ENCODE peak calls at places on chromosomes 2 and 18, in eight cellular contexts. C, K, V, Z, E, D, S and B are unnamed samples.

GRCh38 chr2:143161982-143162837 is 33.0 kb downstream of the ARHGAP15 start:
- DNase-seq in D (peak; percentile 33), V (peak; percentile 10), K (no peak), S (no peak), C (peak; percentile 71), Z (peak; percentile 63), E (peak; percentile 58), B (no peak)

GRCh38 chr2:151251012-151251411 is 10.7 kb downstream of the RBM43 start:
- DNase-seq in V (no peak), C (no peak), S (no peak), Z (no peak), D (peak; percentile 63), E (peak; percentile 88), K (no peak), B (no peak)

GRCh38 chr2:200787351-200788128 is 24.2 kb upstream of the BZW1 start:
- DNase-seq in D (peak; percentile 93), C (no peak), E (peak; percentile 93), S (no peak), K (no peak), V (peak; percentile 58), Z (no peak), B (no peak)

GRCh38 chr18:22349966-22350365 is 67.7 kb downstream of the CTAGE1 start:
- DNase-seq in V (no peak), C (no peak), D (no peak), K (no peak), E (no peak), Z (no peak), S (no peak), B (no peak)

GRCh38 chr2:85866165-85866659 is 22.6 kb downstream of the ST3GAL5 start:
- DNase-seq in V (no peak), D (no peak), S (no peak), C (no peak), K (no peak), E (no peak), Z (no peak), B (no peak)

GRCh38 chr18:46253498-46253897 is 149.3 kb downstream of the HAUS1 start:
- DNase-seq in K (no peak), E (peak; percentile 57), D (no peak), Z (no peak), C (no peak), S (no peak), V (peak; percentile 21), B (no peak)

GRCh38 chr2:6556755-6557154 is 309.0 kb downstream of the CMPK2 start:
- DNase-seq in S (no peak), V (peak; percentile 11), D (peak; percentile 41), E (peak; percentile 1), K (no peak), C (no peak), Z (no peak), B (no peak)

GRCh38 chr2:11955314-11955713 is 208.9 kb downstream of the LPIN1 start:
- DNase-seq in S (no peak), D (peak; percentile 36), Z (no peak), V (no peak), C (no peak), K (no peak), E (no peak), B (no peak)

GRCh38 chr2:54279385-54279784 is 23.4 kb upstream of the TSPYL6 start:
- DNase-seq in K (no peak), C (peak; percentile 28), E (no peak), D (no peak), S (no peak), Z (no peak), V (peak; percentile 8), B (no peak)

GRCh38 chr2:211049321-211050018 is 493.1 kb downstream of the CPS1 start:
- DNase-seq in V (no peak), S (no peak), C (no peak), E (no peak), Z (no peak), K (no peak), D (no peak), B (no peak)

GRCh38 chr2:177296047-177296446 is 31.5 kb upstream of the NFE2L2 start:
- DNase-seq in C (no peak), D (no peak), V (peak; percentile 21), S (no peak), Z (no peak), K (peak; percentile 63), E (peak; percentile 56), B (no peak)

GRCh38 chr2:36915627-36916026 is 50.7 kb downstream of the STRN start:
- DNase-seq in C (no peak), Z (no peak), S (no peak), V (no peak), D (no peak), K (no peak), E (no peak), B (no peak)

GRCh38 chr2:23536326-23536725 is 151.3 kb downstream of the KLHL29 start:
- DNase-seq in K (no peak), Z (no peak), C (no peak), S (no peak), D (no peak), E (no peak), V (no peak), B (no peak)

GRCh38 chr2:88099798-88100488 is 27.9 kb downstream of the FABP1 start:
- DNase-seq in D (peak; percentile 4), C (peak; percentile 97), E (peak; percentile 10), K (no peak), V (no peak), S (no peak), Z (no peak), B (no peak)

GRCh38 chr2:20796374-20796791 is 26.5 kb downstream of the LDAH start:
- DNase-seq in E (peak; percentile 34), K (no peak), Z (no peak), V (no peak), S (no peak), D (peak; percentile 49), C (no peak), B (peak; percentile 32)

GRCh38 chr2:155377178-155377780 is 678.8 kb downstream of the KCNJ3 start:
- DNase-seq in V (no peak), E (peak; percentile 40), S (no peak), Z (no peak), C (peak; percentile 64), K (no peak), D (no peak), B (no peak)

GRCh38 chr2:173664520-173664919 is 300.7 kb downstream of the SP3 start:
- DNase-seq in D (no peak), K (no peak), E (no peak), Z (no peak), S (no peak), C (no peak), V (no peak), B (no peak)

GRCh38 chr18:58196164-58196563 is 152.1 kb downstream of the NEDD4L start:
- DNase-seq in C (no peak), S (no peak), Z (no peak), D (no peak), K (no peak), V (no peak), E (no peak), B (no peak)